ENCODE peak calls at places on chromosomes 11 and 22, in six cellular contexts. One of them, this sample, is unnamed.

GRCh38 chr22:39170825-39171622 is 18.5 kb upstream of the CBX7 start:
- DNase-seq in GM12865: peak
- DNase-seq in HCT116: peak
- DNase-seq in fibroblast of lung: peak
- DNase-seq in dorsolateral prefrontal cortex: peak
- DNase-seq in right cardiac atrium: peak
- DNase-seq in this sample: peak

GRCh38 chr11:126140932-126141291 is 70.5 kb downstream of the RPUSD4 start:
- DNase-seq in fibroblast of lung: peak
- DNase-seq in HCT116: no peak
- DNase-seq in GM12865: no peak
- DNase-seq in dorsolateral prefrontal cortex: no peak
- DNase-seq in right cardiac atrium: peak
- DNase-seq in this sample: peak

GRCh38 chr22:16917144-16918003 is 90.6 kb downstream of the GAB4 start:
- DNase-seq in fibroblast of lung: peak
- DNase-seq in GM12865: peak
- DNase-seq in HCT116: peak
- DNase-seq in right cardiac atrium: peak
- DNase-seq in dorsolateral prefrontal cortex: peak
- DNase-seq in this sample: peak

GRCh38 chr11:134119094-134119493 is 50.2 kb downstream of the JAM3 start:
- DNase-seq in fibroblast of lung: peak
- DNase-seq in dorsolateral prefrontal cortex: no peak
- DNase-seq in HCT116: no peak
- DNase-seq in GM12865: no peak
- DNase-seq in right cardiac atrium: no peak
- DNase-seq in this sample: peak

GRCh38 chr11:68684385-68685356 is at the start of gene GAL:
- DNase-seq in fibroblast of lung: no peak
- DNase-seq in right cardiac atrium: no peak
- DNase-seq in HCT116: no peak
- DNase-seq in GM12865: no peak
- DNase-seq in dorsolateral prefrontal cortex: no peak
- DNase-seq in this sample: no peak

GRCh38 chr11:60705895-60706294 is 6.5 kb downstream of the MS4A8 start:
- DNase-seq in right cardiac atrium: no peak
- DNase-seq in dorsolateral prefrontal cortex: no peak
- DNase-seq in fibroblast of lung: no peak
- DNase-seq in HCT116: no peak
- DNase-seq in GM12865: no peak
- DNase-seq in this sample: no peak

GRCh38 chr22:39898997-39899396 is 1.9 kb upstream of the GRAP2 start:
- DNase-seq in HCT116: no peak
- DNase-seq in GM12865: peak
- DNase-seq in dorsolateral prefrontal cortex: no peak
- DNase-seq in fibroblast of lung: no peak
- DNase-seq in right cardiac atrium: no peak
- DNase-seq in this sample: no peak

GRCh38 chr11:44855138-44855849 is 95.4 kb downstream of the TP53I11 start:
- DNase-seq in fibroblast of lung: no peak
- DNase-seq in GM12865: no peak
- DNase-seq in right cardiac atrium: no peak
- DNase-seq in dorsolateral prefrontal cortex: no peak
- DNase-seq in HCT116: no peak
- DNase-seq in this sample: no peak

GRCh38 chr11:19931141-19931767 is 218.6 kb downstream of the NAV2 start:
- DNase-seq in fibroblast of lung: peak
- DNase-seq in dorsolateral prefrontal cortex: no peak
- DNase-seq in right cardiac atrium: no peak
- DNase-seq in GM12865: no peak
- DNase-seq in HCT116: no peak
- DNase-seq in this sample: peak

GRCh38 chr11:15816996-15817395 is 539.4 kb downstream of the SOX6 start:
- DNase-seq in right cardiac atrium: no peak
- DNase-seq in GM12865: no peak
- DNase-seq in HCT116: no peak
- DNase-seq in fibroblast of lung: peak
- DNase-seq in dorsolateral prefrontal cortex: no peak
- DNase-seq in this sample: peak

GRCh38 chr11:15815246-15816209 is 540.8 kb downstream of the SOX6 start:
- DNase-seq in HCT116: no peak
- DNase-seq in fibroblast of lung: peak
- DNase-seq in right cardiac atrium: no peak
- DNase-seq in GM12865: no peak
- DNase-seq in dorsolateral prefrontal cortex: no peak
- DNase-seq in this sample: peak

GRCh38 chr11:15819679-15820286 is 536.6 kb downstream of the SOX6 start:
- DNase-seq in GM12865: peak
- DNase-seq in dorsolateral prefrontal cortex: peak
- DNase-seq in fibroblast of lung: peak
- DNase-seq in HCT116: peak
- DNase-seq in right cardiac atrium: peak
- DNase-seq in this sample: peak

GRCh38 chr11:15816270-15816871 is 540.0 kb downstream of the SOX6 start:
- DNase-seq in HCT116: no peak
- DNase-seq in GM12865: no peak
- DNase-seq in dorsolateral prefrontal cortex: no peak
- DNase-seq in right cardiac atrium: no peak
- DNase-seq in fibroblast of lung: peak
- DNase-seq in this sample: peak

DNA sequence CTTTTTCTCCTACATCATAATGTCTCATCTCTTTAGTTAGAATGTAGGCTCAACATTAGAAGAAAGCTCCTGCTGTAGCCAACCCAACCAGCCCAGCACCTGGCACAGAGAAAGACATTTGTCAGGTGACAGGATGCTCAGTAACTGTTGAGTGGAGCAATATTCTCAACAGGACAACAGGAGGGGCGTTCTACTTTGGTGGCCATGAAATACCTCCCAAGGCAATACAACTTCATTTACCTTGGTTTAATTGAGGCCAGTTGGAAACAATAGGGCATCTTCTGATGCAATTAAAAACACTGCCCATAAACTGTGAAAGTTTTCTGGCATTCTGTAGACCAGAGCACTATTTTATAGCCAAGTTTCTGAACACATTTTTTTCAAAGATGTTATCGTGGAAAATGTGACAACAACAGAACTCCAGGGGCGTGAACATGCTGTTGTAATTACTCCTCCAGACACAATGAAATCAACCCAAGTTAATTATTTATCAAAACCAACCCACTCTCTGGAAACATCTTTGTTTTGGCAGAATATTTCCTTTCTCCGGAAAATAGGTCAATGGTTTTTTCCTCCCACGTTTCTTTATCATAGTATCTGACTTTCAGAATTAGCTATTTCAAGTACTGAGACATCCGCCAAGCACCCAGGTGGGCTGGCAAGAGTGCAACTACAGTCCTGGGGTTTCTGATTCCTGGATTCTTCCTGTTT is 538.1 kb downstream of the SOX6 start:
- DNase-seq in right cardiac atrium: no peak
- DNase-seq in fibroblast of lung: peak
- DNase-seq in HCT116: no peak
- DNase-seq in GM12865: no peak
- DNase-seq in dorsolateral prefrontal cortex: no peak
- DNase-seq in this sample: no peak
- H3K4me3 ChIP-seq in right cardiac atrium: no peak
- H3K4me3 ChIP-seq in fibroblast of lung: no peak
- H3K4me3 ChIP-seq in HCT116: no peak
- H3K4me3 ChIP-seq in GM12865: no peak
- H3K4me3 ChIP-seq in dorsolateral prefrontal cortex: no peak
- H3K4me3 ChIP-seq in this sample: no peak

DNA sequence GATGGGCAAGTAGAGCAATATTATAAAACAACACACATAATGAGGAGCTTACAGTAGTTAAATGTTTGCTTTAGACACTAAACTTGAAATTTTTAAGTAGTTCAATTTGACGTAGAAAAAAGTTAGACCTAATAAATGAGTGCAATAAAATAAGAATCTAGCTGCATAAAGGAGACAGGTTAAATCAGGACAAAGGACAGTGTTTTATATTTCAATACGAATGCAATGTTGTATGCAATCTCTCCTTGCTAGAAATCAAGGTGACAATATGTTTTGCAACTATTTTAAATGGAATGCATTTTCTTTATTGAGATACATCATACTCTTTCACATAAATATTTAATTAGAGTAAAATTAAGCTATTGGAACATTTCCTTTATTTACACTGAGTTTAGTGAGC is 267.9 kb downstream of the CASP12 start:
- DNase-seq in fibroblast of lung: no peak
- DNase-seq in right cardiac atrium: no peak
- DNase-seq in GM12865: no peak
- DNase-seq in HCT116: no peak
- DNase-seq in dorsolateral prefrontal cortex: no peak
- DNase-seq in this sample: no peak
- H3K4me3 ChIP-seq in fibroblast of lung: no peak
- H3K4me3 ChIP-seq in right cardiac atrium: no peak
- H3K4me3 ChIP-seq in GM12865: no peak
- H3K4me3 ChIP-seq in HCT116: no peak
- H3K4me3 ChIP-seq in dorsolateral prefrontal cortex: no peak
- H3K4me3 ChIP-seq in this sample: no peak

GRCh38 chr11:102429691-102430090 is 22.9 kb downstream of the TMEM123 start:
- DNase-seq in right cardiac atrium: no peak
- DNase-seq in HCT116: no peak
- DNase-seq in dorsolateral prefrontal cortex: no peak
- DNase-seq in GM12865: peak
- DNase-seq in fibroblast of lung: no peak
- DNase-seq in this sample: no peak

GRCh38 chr11:102427068-102427467 is 25.5 kb downstream of the TMEM123 start:
- DNase-seq in GM12865: no peak
- DNase-seq in HCT116: no peak
- DNase-seq in right cardiac atrium: no peak
- DNase-seq in dorsolateral prefrontal cortex: no peak
- DNase-seq in fibroblast of lung: no peak
- DNase-seq in this sample: no peak

GRCh38 chr11:102431404-102431803 is 21.2 kb downstream of the TMEM123 start:
- DNase-seq in fibroblast of lung: no peak
- DNase-seq in dorsolateral prefrontal cortex: no peak
- DNase-seq in HCT116: no peak
- DNase-seq in right cardiac atrium: no peak
- DNase-seq in GM12865: no peak
- DNase-seq in this sample: no peak

GRCh38 chr11:102428696-102429095 is 23.9 kb downstream of the TMEM123 start:
- DNase-seq in dorsolateral prefrontal cortex: no peak
- DNase-seq in HCT116: no peak
- DNase-seq in GM12865: no peak
- DNase-seq in fibroblast of lung: no peak
- DNase-seq in right cardiac atrium: no peak
- DNase-seq in this sample: no peak

DNA sequence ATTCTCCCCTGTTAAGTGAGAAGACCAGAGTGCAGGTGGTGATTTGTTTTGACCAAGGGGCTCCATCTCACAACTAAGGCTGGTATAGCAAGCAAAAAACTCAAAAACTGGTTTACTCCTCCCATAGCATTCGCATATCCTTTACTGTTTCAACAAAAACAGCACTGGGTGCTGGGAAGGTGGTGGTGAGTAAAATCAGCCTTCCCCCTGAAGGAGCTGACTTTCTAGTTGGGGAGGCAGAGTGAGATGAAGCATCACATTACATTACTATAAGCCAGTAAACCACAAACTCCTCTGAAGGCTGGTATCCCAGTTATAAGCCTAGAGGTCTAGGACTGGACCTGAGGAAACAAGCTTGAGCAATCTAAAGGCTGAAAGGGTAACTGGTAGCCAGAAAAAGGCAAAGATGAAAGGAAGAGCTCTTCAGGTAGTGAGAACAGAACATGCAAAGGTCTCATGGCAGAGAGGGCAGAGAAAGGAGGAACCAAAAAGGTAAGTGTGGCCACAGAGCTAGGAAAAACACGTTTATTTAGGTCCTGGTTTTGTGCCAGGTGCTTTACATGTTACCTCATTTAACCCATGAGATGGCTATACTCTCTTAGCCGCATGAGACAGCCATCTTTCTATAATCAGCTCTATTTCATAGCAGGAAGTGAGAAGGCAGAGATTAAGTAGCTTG is 22.3 kb downstream of the TMEM123 start:
- DNase-seq in right cardiac atrium: no peak
- DNase-seq in dorsolateral prefrontal cortex: no peak
- DNase-seq in fibroblast of lung: peak
- DNase-seq in HCT116: no peak
- DNase-seq in GM12865: peak
- DNase-seq in this sample: peak
- H3K4me3 ChIP-seq in right cardiac atrium: no peak
- H3K4me3 ChIP-seq in dorsolateral prefrontal cortex: no peak
- H3K4me3 ChIP-seq in fibroblast of lung: no peak
- H3K4me3 ChIP-seq in HCT116: no peak
- H3K4me3 ChIP-seq in GM12865: peak
- H3K4me3 ChIP-seq in this sample: no peak

GRCh38 chr11:65557280-65558001 is 718 bp downstream of the LTBP3 start:
- DNase-seq in HCT116: no peak
- DNase-seq in GM12865: no peak
- DNase-seq in right cardiac atrium: peak
- DNase-seq in dorsolateral prefrontal cortex: no peak
- DNase-seq in fibroblast of lung: no peak
- DNase-seq in this sample: no peak

GRCh38 chr11:65558002-65558784 is at the start of gene LTBP3:
- DNase-seq in right cardiac atrium: peak
- DNase-seq in fibroblast of lung: peak
- DNase-seq in dorsolateral prefrontal cortex: peak
- DNase-seq in HCT116: no peak
- DNase-seq in GM12865: no peak
- DNase-seq in this sample: peak

GRCh38 chr11:65554842-65555395 is 3.2 kb downstream of the LTBP3 start:
- DNase-seq in dorsolateral prefrontal cortex: no peak
- DNase-seq in right cardiac atrium: no peak
- DNase-seq in GM12865: no peak
- DNase-seq in HCT116: no peak
- DNase-seq in fibroblast of lung: no peak
- DNase-seq in this sample: no peak

GRCh38 chr11:65555693-65556231 is 2.4 kb downstream of the LTBP3 start:
- DNase-seq in right cardiac atrium: peak
- DNase-seq in dorsolateral prefrontal cortex: no peak
- DNase-seq in fibroblast of lung: peak
- DNase-seq in HCT116: peak
- DNase-seq in GM12865: no peak
- DNase-seq in this sample: peak

DNA sequence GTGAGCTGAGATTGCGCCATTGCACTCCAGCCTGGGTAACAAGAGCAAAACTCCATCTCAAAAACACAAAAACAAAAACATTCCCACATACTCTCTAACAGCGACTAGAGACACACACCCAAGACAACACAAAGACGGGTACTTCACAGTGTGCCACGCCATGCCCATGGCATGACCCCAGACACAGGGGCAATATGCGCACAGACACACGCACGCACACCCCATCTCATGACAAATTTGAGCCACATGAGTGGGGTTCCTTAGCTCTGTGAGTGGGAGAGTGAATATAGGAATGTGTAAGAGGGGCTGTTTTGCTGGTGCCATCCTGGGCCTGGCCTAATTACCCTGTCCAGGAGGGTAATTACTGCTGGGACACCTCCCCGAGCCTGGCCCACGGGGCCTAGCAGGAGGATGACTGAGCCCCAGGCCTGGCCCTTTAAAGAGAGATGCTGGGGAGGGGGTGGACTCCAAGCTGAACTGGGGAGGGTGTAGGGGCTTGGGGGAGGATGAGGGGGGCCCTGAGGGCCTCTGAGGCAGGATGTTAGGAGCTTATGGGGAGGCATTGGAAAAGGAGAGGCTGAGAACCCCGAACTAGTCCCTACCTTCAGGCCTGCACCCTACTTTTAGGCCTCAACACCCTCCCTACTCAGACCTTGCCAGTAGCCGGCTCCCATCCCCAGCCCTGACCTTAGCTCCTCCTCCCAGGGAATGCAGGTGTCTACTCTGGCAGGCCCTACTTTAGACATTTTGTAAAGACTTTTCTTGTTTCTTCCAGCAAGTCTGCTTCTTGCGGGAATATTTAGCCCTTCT is 1.5 kb downstream of the LTBP3 start:
- DNase-seq in fibroblast of lung: no peak
- DNase-seq in dorsolateral prefrontal cortex: no peak
- DNase-seq in right cardiac atrium: no peak
- DNase-seq in GM12865: no peak
- DNase-seq in HCT116: no peak
- DNase-seq in this sample: no peak
- H3K4me3 ChIP-seq in fibroblast of lung: peak
- H3K4me3 ChIP-seq in dorsolateral prefrontal cortex: peak
- H3K4me3 ChIP-seq in right cardiac atrium: peak
- H3K4me3 ChIP-seq in GM12865: no peak
- H3K4me3 ChIP-seq in HCT116: peak
- H3K4me3 ChIP-seq in this sample: peak